ENCODE peak calls at places on chromosome 11, in five cellular contexts. Z is fibroblast of lung, Y is transverse colon, J is cardiac muscle cell, A is testis. P is an unnamed sample. For H3K9me3, the result is how much of the 10 kb centered on the place peaks cover.

GRCh38 chr11:35951659-35952058 is 7.8 kb downstream of the LDLRAD3 start:
- DNase-seq in J (no peak), Y (no peak), A (no peak), Z (peak), P (no peak)

GRCh38 chr11:12284321-12285050 is 92.9 kb upstream of the PARVA start:
- DNase-seq in Z (peak), J (peak), Y (no peak), A (peak), P (no peak)

GRCh38 chr11:112019066-112019465 is 6.1 kb upstream of the DLAT start:
- DNase-seq in A (no peak), J (no peak), Y (no peak), Z (no peak), P (no peak)

GRCh38 chr11:48034926-48035876 is 54.8 kb downstream of the PTPRJ start:
- DNase-seq in A (no peak), Y (peak), Z (no peak), J (peak), P (no peak)

GRCh38 chr11:72684236-72684912 is 10.2 kb upstream of the PDE2A start:
- DNase-seq in A (peak), J (peak), Y (peak), Z (peak), P (peak)

GRCh38 chr11:63919267-63920125 is 2.5 kb upstream of the RCOR2 start:
- DNase-seq in Z (peak), Y (peak), J (peak), A (no peak), P (peak)

GRCh38 chr11:61035086-61035835 is 63.8 kb downstream of the CD6 start:
- DNase-seq in J (no peak), Z (no peak), Y (no peak), A (no peak), P (peak)

GRCh38 chr11:126113515-126113957 is 50.9 kb upstream of the CDON start:
- DNase-seq in A (peak), Z (peak), Y (peak), J (peak), P (peak)

GRCh38 chr11:111355956-111356659 is 23.0 kb downstream of the POU2AF1 start:
- DNase-seq in J (no peak), Y (no peak), A (no peak), Z (no peak), P (no peak)

GRCh38 chr11:120061761-120062560 is 76.0 kb downstream of the TRIM29 start:
- DNase-seq in Z (no peak), A (peak), Y (no peak), J (peak), P (peak)

GRCh38 chr11:2699185-2699530 is 636 bp downstream of the KCNQ1OT1 start:
- DNase-seq in J (no peak), Z (no peak), A (peak), Y (peak), P (no peak)

GRCh38 chr11:108697872-108698473 is 33.1 kb downstream of the DDX10 start:
- DNase-seq in A (peak), Y (peak), Z (peak), J (peak), P (peak)

GRCh38 chr11:33377100-33377851 is 120.1 kb downstream of the HIPK3 start:
- DNase-seq in J (peak), Y (no peak), A (no peak), Z (no peak), P (no peak)

GRCh38 chr11:79400717-79401330 is 40.0 kb downstream of the TENM4 start:
- DNase-seq in Z (peak), Y (peak), A (peak), J (peak), P (peak)

GRCh38 chr11:100469835-100470234 is 217.3 kb upstream of the ARHGAP42 start:
- DNase-seq in Y (no peak), Z (no peak), A (peak), J (no peak), P (no peak)

GRCh38 chr11:121503056-121503455 is 50.3 kb upstream of the SORL1-AS1 start:
- DNase-seq in J (no peak), Z (peak), A (no peak), Y (no peak), P (no peak)
- H3K9me3 ChIP-seq in J (under half), Z (under half), A (under half), Y (under half), P (under half)

GRCh38 chr11:17369685-17370243 is 18.2 kb downstream of the NCR3LG1 start:
- DNase-seq in Z (no peak), Y (no peak), A (no peak), J (no peak), P (no peak)
- H3K9me3 ChIP-seq in Z (under half), Y (under half), A (under half), J (under half), P (half or more)

GRCh38 chr11:21817677-21818076 is 375.2 kb upstream of the ANO5 start:
- DNase-seq in Y (no peak), A (no peak), J (no peak), Z (no peak), P (no peak)
- H3K9me3 ChIP-seq in Y (under half), A (under half), J (under half), Z (under half), P (under half)

GRCh38 chr11:26474401-26474800 is 97.7 kb downstream of the MUC15 start:
- DNase-seq in Y (no peak), J (no peak), Z (no peak), A (no peak), P (no peak)

GRCh38 chr11:26483101-26483500 is 89.0 kb downstream of the MUC15 start:
- DNase-seq in A (no peak), Z (peak), Y (no peak), J (no peak), P (no peak)

GRCh38 chr11:26478710-26479109 is 93.4 kb downstream of the MUC15 start:
- DNase-seq in J (no peak), Y (no peak), Z (no peak), A (no peak), P (no peak)

GRCh38 chr11:26477406-26477805 is 94.7 kb downstream of the MUC15 start:
- DNase-seq in Z (no peak), J (no peak), Y (no peak), A (no peak), P (no peak)

DNA sequence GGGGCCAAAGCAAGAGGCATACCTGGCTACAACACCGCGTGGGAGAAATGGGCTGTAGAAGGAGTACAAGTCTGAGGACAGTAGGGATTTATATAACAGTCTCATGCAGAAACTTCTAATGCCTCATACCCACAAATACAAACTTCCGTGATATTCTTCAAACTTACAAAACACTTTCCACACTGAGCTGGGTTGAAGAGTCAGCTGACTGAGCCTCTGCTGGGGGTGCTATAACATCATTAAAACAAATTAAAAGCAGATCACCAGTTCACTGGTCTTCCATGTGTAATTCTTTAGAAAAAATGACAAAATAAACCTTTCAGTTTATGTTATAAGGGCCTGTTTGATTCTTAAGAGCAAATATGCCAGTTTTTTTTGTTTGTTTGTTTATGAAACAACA is 92.0 kb downstream of the MUC15 start:
- DNase-seq in Y (no peak), A (no peak), Z (no peak), J (no peak), P (no peak)
- H3K9me3 ChIP-seq in Y (under half), A (under half), Z (under half), J (under half), P (under half)

GRCh38 chr11:40445391-40445790 is 1014.1 kb downstream of the LRRC4C start:
- DNase-seq in Z (no peak), Y (no peak), A (no peak), J (no peak), P (no peak)
- H3K9me3 ChIP-seq in Z (under half), Y (under half), A (under half), J (under half), P (under half)

GRCh38 chr11:98423933-98424332 is 596.8 kb upstream of the CNTN5 start:
- DNase-seq in Y (no peak), Z (no peak), A (no peak), J (no peak), P (no peak)
- H3K9me3 ChIP-seq in Y (under half), Z (under half), A (under half), J (under half), P (under half)

GRCh38 chr11:68549789-68550484 is 89.4 kb downstream of the PPP6R3 start:
- DNase-seq in Y (no peak), J (peak), A (no peak), Z (no peak), P (no peak)
- H3K9me3 ChIP-seq in Y (under half), J (under half), A (under half), Z (under half), P (under half)

P was measured in endodermal cell.